ENCODE peak calls at places on chromosomes 5 and 9, in five cellular contexts. K is activated CD8-positive, alpha-beta memory T cell treated with anti-CD3 and anti-CD28 coated beads, Interleukin-2, amount 50 U/mL, for 4 hours; X is HuH-7; M is CD8-positive, alpha-beta memory T cell; W is iPS-NIHi11. A is an unnamed sample.

GRCh38 chr9:16561121-16561520 is 309.3 kb downstream of the BNC2 start:
- DNase-seq in X (no peak), K (no peak), W (no peak), M (no peak), A (no peak)

GRCh38 chr5:178237431-178238312 is 5.1 kb upstream of the PHYKPL start:
- DNase-seq in M (no peak), W (no peak), K (no peak), X (no peak), A (no peak)

GRCh38 chr5:21685536-21685935 is 1167.6 kb downstream of the CDH12 start:
- DNase-seq in X (no peak), M (no peak), W (no peak), K (no peak), A (no peak)

GRCh38 chr5:176700239-176700847 is 53.1 kb downstream of the TSPAN17 start:
- DNase-seq in X (no peak), W (peak), M (no peak), K (no peak), A (no peak)

GRCh38 chr9:68726489-68726888 is 21.4 kb downstream of the PIP5K1B start:
- DNase-seq in W (no peak), X (no peak), M (no peak), K (no peak), A (no peak)

GRCh38 chr9:71250626-71251025 is 129.2 kb upstream of the TRPM3 start:
- DNase-seq in X (no peak), M (no peak), W (peak), K (no peak), A (no peak)

GRCh38 chr5:98793223-98793622 is 19.8 kb downstream of the RGMB start:
- DNase-seq in X (no peak), W (no peak), M (no peak), K (no peak), A (no peak)

GRCh38 chr9:90851444-90851843 is 49.8 kb downstream of the SYK start:
- DNase-seq in K (no peak), W (peak), X (no peak), M (no peak), A (no peak)

GRCh38 chr9:99052849-99053715 is 51.8 kb upstream of the TGFBR1 start:
- DNase-seq in X (no peak), K (no peak), M (no peak), W (no peak), A (no peak)

GRCh38 chr9:130869250-130869649 is 27.4 kb downstream of the QRFP start:
- DNase-seq in X (no peak), W (no peak), M (no peak), K (no peak), A (no peak)

GRCh38 chr5:59256331-59256730 is 637.2 kb downstream of the PDE4D start:
- DNase-seq in M (no peak), X (no peak), K (no peak), W (no peak), A (no peak)

GRCh38 chr5:10637944-10638343 is 74.1 kb downstream of the ANKRD33B start:
- DNase-seq in W (no peak), K (no peak), M (no peak), X (no peak), A (no peak)

GRCh38 chr5:175264406-175264805 is 179.6 kb downstream of the DRD1 start:
- DNase-seq in X (no peak), M (no peak), W (no peak), K (no peak), A (no peak)

GRCh38 chr5:81904166-81904565 is 67.7 kb upstream of the ATG10 start:
- DNase-seq in W (no peak), M (no peak), X (no peak), K (no peak), A (no peak)

GRCh38 chr5:14174235-14174636 is 31.1 kb downstream of the TRIO start:
- DNase-seq in K (no peak), X (peak), M (no peak), W (peak), A (no peak)

GRCh38 chr9:33884856-33885701 is 68.1 kb downstream of the UBE2R2 start:
- DNase-seq in M (no peak), X (no peak), W (no peak), K (no peak), A (no peak)

GRCh38 chr5:139849501-139849900 is 53.9 kb downstream of the PSD2 start:
- DNase-seq in M (no peak), K (no peak), X (no peak), W (no peak), A (no peak)

GRCh38 chr5:166952055-166952454 is 1339.4 kb upstream of the WWC1 start:
- DNase-seq in K (no peak), M (no peak), W (no peak), X (no peak), A (no peak)

GRCh38 chr9:130995399-130995941 is 13.5 kb upstream of the LAMC3 start:
- DNase-seq in X (no peak), M (no peak), K (no peak), W (no peak), A (no peak)

GRCh38 chr9:87434341-87434740 is 63.3 kb upstream of the DAPK1 start:
- DNase-seq in K (no peak), W (no peak), X (no peak), M (no peak), A (no peak)

GRCh38 chr5:157219491-157220271 is 39.0 kb downstream of the ITK start:
- DNase-seq in X (no peak), K (no peak), M (no peak), W (no peak), A (no peak)

GRCh38 chr9:95494416-95495371 is 22.1 kb downstream of the PTCH1 start:
- DNase-seq in M (peak), W (peak), X (no peak), K (peak), A (peak)

GRCh38 chr9:16869961-16870605 is 387 bp downstream of the BNC2 start:
- DNase-seq in K (no peak), X (peak), W (peak), M (no peak), A (no peak)

GRCh38 chr9:78775211-78775610 is 478.3 kb downstream of the PSAT1 start:
- DNase-seq in W (no peak), M (no peak), X (no peak), K (no peak), A (no peak)

GRCh38 chr5:8829322-8830029 is 716.4 kb downstream of the SEMA5A start:
- DNase-seq in W (no peak), X (no peak), K (no peak), M (no peak), A (no peak)

GRCh38 chr5:72452515-72453259 is 54.5 kb downstream of the ZNF366 start:
- DNase-seq in K (no peak), X (no peak), W (peak), M (no peak), A (no peak)

GRCh38 chr9:10479172-10479571 is 133.6 kb downstream of the PTPRD start:
- DNase-seq in X (no peak), W (peak), M (no peak), K (no peak), A (no peak)

GRCh38 chr5:34791761-34792244 is 47.2 kb upstream of the TTC23L start:
- DNase-seq in W (no peak), M (no peak), K (no peak), X (no peak), A (no peak)

A was measured in anterior cingulate cortex.